ENCODE peak calls at places on chromosomes 7 and 10, in four cellular contexts. One of them, this sample, is unnamed.

GRCh38 chr7:116426428-116427156 is 72.9 kb upstream of the CAV2 start:
- DNase-seq in SW480: no peak
- DNase-seq in stimulated activated CD8-positive, alpha-beta memory T cell treated with anti-CD3 and anti-CD28 coated beads, Interleukin-4, amount 100 ng/mL, for 4 hours: no peak
- DNase-seq in A172: peak
- DNase-seq in this sample: peak

GRCh38 chr10:111725035-111725434 is 458.5 kb downstream of the GPAM start:
- DNase-seq in A172: no peak
- DNase-seq in SW480: no peak
- DNase-seq in stimulated activated CD8-positive, alpha-beta memory T cell treated with anti-CD3 and anti-CD28 coated beads, Interleukin-4, amount 100 ng/mL, for 4 hours: no peak
- DNase-seq in this sample: no peak

GRCh38 chr7:103632972-103633371 is 187.0 kb upstream of the SLC26A5 start:
- DNase-seq in A172: peak
- DNase-seq in stimulated activated CD8-positive, alpha-beta memory T cell treated with anti-CD3 and anti-CD28 coated beads, Interleukin-4, amount 100 ng/mL, for 4 hours: no peak
- DNase-seq in SW480: peak
- DNase-seq in this sample: no peak

GRCh38 chr7:33901847-33902246 is 3.5 kb upstream of the BMPER start:
- DNase-seq in stimulated activated CD8-positive, alpha-beta memory T cell treated with anti-CD3 and anti-CD28 coated beads, Interleukin-4, amount 100 ng/mL, for 4 hours: no peak
- DNase-seq in A172: no peak
- DNase-seq in SW480: no peak
- DNase-seq in this sample: no peak

GRCh38 chr10:17147884-17148494 is 18.4 kb upstream of the CUBN start:
- DNase-seq in stimulated activated CD8-positive, alpha-beta memory T cell treated with anti-CD3 and anti-CD28 coated beads, Interleukin-4, amount 100 ng/mL, for 4 hours: no peak
- DNase-seq in SW480: no peak
- DNase-seq in A172: no peak
- DNase-seq in this sample: peak

GRCh38 chr7:152851881-152852417 is 92.4 kb downstream of the ACTR3B start:
- DNase-seq in stimulated activated CD8-positive, alpha-beta memory T cell treated with anti-CD3 and anti-CD28 coated beads, Interleukin-4, amount 100 ng/mL, for 4 hours: no peak
- DNase-seq in A172: no peak
- DNase-seq in SW480: no peak
- DNase-seq in this sample: no peak

GRCh38 chr10:6048281-6049030 is 13.7 kb downstream of the IL2RA start:
- DNase-seq in SW480: no peak
- DNase-seq in A172: no peak
- DNase-seq in stimulated activated CD8-positive, alpha-beta memory T cell treated with anti-CD3 and anti-CD28 coated beads, Interleukin-4, amount 100 ng/mL, for 4 hours: no peak
- DNase-seq in this sample: no peak

GRCh38 chr10:21599582-21599981 is 65.5 kb downstream of the MLLT10 start:
- DNase-seq in A172: no peak
- DNase-seq in stimulated activated CD8-positive, alpha-beta memory T cell treated with anti-CD3 and anti-CD28 coated beads, Interleukin-4, amount 100 ng/mL, for 4 hours: no peak
- DNase-seq in SW480: no peak
- DNase-seq in this sample: no peak

GRCh38 chr10:122531935-122532334 is 28.6 kb upstream of the DMBT1 start:
- DNase-seq in SW480: no peak
- DNase-seq in stimulated activated CD8-positive, alpha-beta memory T cell treated with anti-CD3 and anti-CD28 coated beads, Interleukin-4, amount 100 ng/mL, for 4 hours: no peak
- DNase-seq in A172: no peak
- DNase-seq in this sample: no peak

This sample was measured in hepatocyte.